ENCODE peak calls at places on chromosomes 1 and 21, in seven cellular contexts. N, V, C, Q, P, K and I are unnamed samples.

GRCh38 chr1:186530104-186530503 is 69.2 kb upstream of the PDC start:
- DNase-seq in N (peak), V (peak), C (peak), Q (no peak), P (no peak), K (no peak), I (peak)

GRCh38 chr1:81738902-81739301 is 61.8 kb upstream of the ADGRL2 start:
- DNase-seq in N (no peak), V (peak), C (no peak), Q (no peak), P (no peak), K (no peak), I (no peak)

GRCh38 chr21:21007606-21008005 is 9.4 kb downstream of the NCAM2 start:
- DNase-seq in N (no peak), V (peak), C (peak), Q (no peak), P (no peak), K (no peak), I (no peak)

GRCh38 chr1:27428316-27429028 is 36.0 kb downstream of the GPR3 start:
- DNase-seq in N (peak), V (no peak), C (peak), Q (peak), P (no peak), K (no peak), I (no peak)

GRCh38 chr1:202221911-202222909 is 28.6 kb downstream of the LGR6 start:
- DNase-seq in N (no peak), V (no peak), C (no peak), Q (peak), P (no peak), K (no peak), I (no peak)

GRCh38 chr21:33972539-33972938 is 56.9 kb upstream of the ATP5PO start:
- DNase-seq in N (no peak), V (no peak), C (no peak), Q (no peak), P (no peak), K (no peak), I (no peak)

GRCh38 chr1:220810963-220811362 is 24.2 kb downstream of the MTARC1 start:
- DNase-seq in N (no peak), V (no peak), C (no peak), Q (no peak), P (no peak), K (no peak), I (no peak)

GRCh38 chr1:166908942-166909341 is 32.9 kb upstream of the TADA1 start:
- DNase-seq in N (peak), V (peak), C (no peak), Q (no peak), P (no peak), K (no peak), I (peak)

GRCh38 chr1:58928514-58928913 is 144.7 kb upstream of the JUN start:
- DNase-seq in N (no peak), V (no peak), C (no peak), Q (peak), P (peak), K (no peak), I (no peak)

GRCh38 chr21:40809673-40810072 is 37.3 kb downstream of the DSCAM start:
- DNase-seq in N (no peak), V (no peak), C (no peak), Q (no peak), P (no peak), K (no peak), I (no peak)

GRCh38 chr1:7549277-7549676 is 221.8 kb upstream of the VAMP3 start:
- DNase-seq in N (peak), V (peak), C (peak), Q (peak), P (no peak), K (no peak), I (peak)

GRCh38 chr1:228149341-228150020 is at the start of gene GJC2:
- DNase-seq in N (peak), V (no peak), C (peak), Q (peak), P (peak), K (no peak), I (no peak)

GRCh38 chr1:7227654-7228053 is 442.4 kb downstream of the CAMTA1 start:
- DNase-seq in N (no peak), V (no peak), C (no peak), Q (no peak), P (no peak), K (no peak), I (no peak)

GRCh38 chr1:178993559-178993958 is 32.1 kb upstream of the FAM20B start:
- DNase-seq in N (no peak), V (no peak), C (no peak), Q (no peak), P (no peak), K (no peak), I (no peak)

GRCh38 chr21:33261635-33262034 is 4.5 kb upstream of the IL10RB start:
- DNase-seq in N (peak), V (peak), C (peak), Q (no peak), P (peak), K (no peak), I (peak)

GRCh38 chr1:199273837-199274379 is 635.1 kb downstream of the PTPRC start:
- DNase-seq in N (peak), V (peak), C (peak), Q (peak), P (no peak), K (no peak), I (peak)

GRCh38 chr1:204507317-204508105 is 8.7 kb upstream of the MDM4 start:
- DNase-seq in N (peak), V (peak), C (peak), Q (peak), P (no peak), K (no peak), I (peak)

DNA sequence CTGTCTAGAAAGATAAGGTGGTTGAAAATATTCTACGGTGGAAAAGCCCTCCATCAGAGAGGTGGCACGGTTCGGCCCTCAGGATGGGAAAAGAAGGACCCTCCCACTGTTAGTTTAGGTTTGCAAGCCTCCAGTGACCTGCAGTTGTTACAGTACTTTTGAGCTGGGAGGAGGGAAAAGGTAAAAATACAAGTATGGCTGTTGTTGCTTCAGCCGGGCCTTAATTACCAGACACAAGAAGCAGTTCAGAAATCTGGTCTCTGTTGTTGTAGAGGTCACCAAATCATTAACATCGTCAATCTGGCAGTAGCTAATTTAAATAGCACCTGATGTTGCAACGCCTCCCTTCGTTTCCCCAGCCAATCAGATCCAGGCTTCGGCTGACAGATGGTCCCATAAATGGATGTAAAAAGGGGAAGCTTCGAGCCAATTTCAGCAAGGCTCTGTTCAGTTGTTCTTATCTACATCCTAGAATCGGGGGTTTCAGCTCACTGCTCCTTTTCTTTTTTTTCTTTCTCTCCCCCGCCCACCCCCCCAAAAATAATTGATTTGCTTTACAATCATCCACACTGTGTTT is at the start of gene ELAVL4:
- DNase-seq in N (no peak), V (no peak), C (no peak), Q (no peak), P (no peak), K (no peak), I (no peak)
- H3K4me3 ChIP-seq in N (no peak), V (no peak), C (no peak), Q (no peak), P (no peak), K (no peak), I (no peak)

DNA sequence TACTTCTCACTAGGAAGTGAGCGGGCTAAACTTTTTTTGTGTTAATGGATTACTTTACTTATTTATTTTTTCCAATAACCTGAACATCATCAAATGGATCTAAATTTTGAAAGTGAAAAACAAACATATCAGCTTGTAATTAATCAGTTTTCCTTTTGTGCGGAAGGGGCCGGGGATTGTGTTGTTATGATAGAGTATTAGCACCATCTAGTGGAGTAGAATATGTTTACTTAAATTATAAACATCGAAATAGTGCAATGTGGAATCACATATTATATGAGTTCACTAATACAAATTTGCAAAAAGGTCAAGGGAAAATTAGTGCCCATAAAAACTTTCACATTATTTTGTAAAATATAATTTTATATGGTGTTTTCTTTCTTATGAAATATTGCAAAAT is 9.1 kb downstream of the CFH start:
- DNase-seq in N (peak), V (peak), C (peak), Q (peak), P (no peak), K (no peak), I (peak)
- TF ChIP-seq CTCF in N (peak), V (peak), C (peak), Q (peak), P (peak), K (peak), I (peak)

DNA sequence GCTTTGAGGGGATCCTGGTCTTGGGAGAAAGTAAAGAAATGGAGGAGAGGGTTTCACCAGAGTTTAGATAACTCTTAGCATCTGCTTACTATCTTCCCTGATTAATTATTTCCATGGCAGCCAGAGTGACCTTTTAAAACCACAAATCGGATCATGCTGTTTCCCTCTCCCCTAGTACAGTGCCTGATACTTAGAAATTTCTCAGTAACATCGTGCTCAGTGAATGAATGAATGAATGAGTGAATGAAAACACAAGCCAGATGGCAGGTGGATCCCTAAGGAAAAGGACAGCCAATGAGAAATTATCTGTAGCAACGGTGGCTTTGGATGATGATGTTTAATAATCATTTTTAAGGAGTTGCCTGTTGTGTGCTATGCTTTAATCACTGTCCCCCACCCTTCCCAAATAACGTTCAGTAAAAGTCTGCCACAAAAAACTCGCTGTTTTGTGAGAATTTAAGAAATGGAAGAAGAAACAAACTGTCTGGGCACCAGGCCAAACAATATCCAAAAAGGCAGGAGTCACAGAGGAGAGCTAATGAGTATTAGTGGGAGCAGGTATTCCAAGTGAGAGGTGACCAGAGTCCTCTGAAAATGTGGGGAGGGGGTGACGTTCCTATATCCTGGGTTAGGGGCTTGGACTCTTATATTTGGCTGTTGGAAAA is 737 bp upstream of the SMAP2 start:
- DNase-seq in N (no peak), V (no peak), C (no peak), Q (no peak), P (no peak), K (no peak), I (no peak)
- H3K4me3 ChIP-seq in N (no peak), V (no peak), C (no peak), Q (no peak), P (peak), K (peak), I (peak)

DNA sequence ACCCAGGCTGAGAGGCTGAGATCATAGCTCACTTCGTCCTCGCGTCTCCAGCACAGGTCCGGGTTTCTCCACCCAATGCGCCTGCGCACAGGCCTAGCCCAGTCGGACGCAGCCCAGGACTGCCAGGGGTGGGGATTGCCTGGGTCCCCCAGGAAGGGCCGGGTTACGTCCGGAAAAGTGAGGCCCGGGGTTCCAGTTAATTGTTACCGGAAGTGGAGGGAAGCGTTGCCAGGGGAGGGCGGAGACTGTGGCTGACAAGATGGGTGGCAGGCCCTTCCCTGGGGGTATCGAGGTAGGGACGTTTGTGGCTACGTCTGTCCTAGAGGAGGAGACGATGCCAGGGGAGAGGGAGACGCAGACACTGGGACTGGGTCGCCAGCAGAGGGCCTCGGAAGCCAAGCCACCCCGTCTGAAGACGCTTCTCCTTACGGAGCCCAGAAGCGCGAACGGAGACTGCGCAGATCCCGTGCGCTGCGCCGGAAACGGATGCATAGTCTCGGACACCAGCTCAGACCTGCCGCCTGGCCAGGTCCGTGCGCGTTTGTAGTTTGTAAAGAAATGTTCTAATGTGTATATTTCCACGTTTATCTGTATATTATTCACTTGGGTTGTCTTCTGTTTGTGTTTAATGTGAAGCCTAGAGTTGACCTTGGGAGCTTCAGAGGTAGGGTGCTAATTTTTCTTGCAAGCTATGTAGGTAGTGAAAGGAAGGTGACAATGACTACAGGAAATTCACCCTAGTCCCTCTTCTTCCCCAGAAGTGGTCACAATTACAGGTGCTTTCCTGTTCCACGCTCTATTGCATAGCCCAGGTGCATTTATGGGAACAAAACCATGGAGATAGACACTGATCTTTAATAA is 7.3 kb downstream of the RSRP1 start:
- DNase-seq in N (peak), V (peak), C (peak), Q (peak), P (peak), K (peak), I (peak)
- TF ChIP-seq CTCF in N (peak), V (peak), C (peak), Q (peak), P (peak), K (peak), I (peak)

GRCh38 chr21:29260461-29260860 is 38.3 kb upstream of the BACH1 start:
- DNase-seq in N (no peak), V (no peak), C (no peak), Q (no peak), P (no peak), K (no peak), I (no peak)
- H3K4me3 ChIP-seq in N (no peak), V (no peak), C (no peak), Q (no peak), P (no peak), K (no peak), I (no peak)

GRCh38 chr1:117842408-117843170 is 86.8 kb downstream of the GDAP2 start:
- DNase-seq in N (no peak), V (no peak), C (no peak), Q (no peak), P (no peak), K (no peak), I (peak)
- TF ChIP-seq CTCF in N (no peak), V (peak), C (no peak), Q (no peak), P (no peak), K (no peak), I (no peak)